ENCODE peak calls at places on chromosome 22, in five cellular contexts. U, E, H, X and Q are unnamed samples.

GRCh38 chr22:27201741-27202140 is 544.4 kb downstream of the MIAT start:
- DNase-seq in E (no peak), H (no peak), U (no peak), X (no peak), Q (no peak)

GRCh38 chr22:42910221-42910942 is 53.3 kb upstream of the ARFGAP3 start:
- DNase-seq in U (no peak), E (no peak), X (no peak), H (no peak), Q (no peak)

GRCh38 chr22:45317551-45318167 is 7.9 kb downstream of the FAM118A start:
- DNase-seq in U (no peak), X (peak; percentile 93), E (no peak), H (no peak), Q (no peak)

GRCh38 chr22:31295831-31296230 is 3.5 kb upstream of the PIK3IP1 start:
- DNase-seq in H (no peak), X (no peak), E (no peak), U (no peak), Q (no peak)

GRCh38 chr22:31062566-31063230 is 18.4 kb upstream of the SMTN start:
- DNase-seq in E (no peak), X (no peak), U (no peak), H (no peak), Q (no peak)

GRCh38 chr22:39177791-39178190 is 25.3 kb upstream of the CBX7 start:
- DNase-seq in U (no peak), E (peak; percentile 77), X (no peak), H (no peak), Q (no peak)

GRCh38 chr22:46754110-46754799 is 8.2 kb upstream of the TBC1D22A start:
- DNase-seq in H (peak; percentile 61), U (peak; percentile 89), E (peak; percentile 94), X (peak; percentile 98), Q (no peak)

GRCh38 chr22:17152971-17153370 is 6.1 kb downstream of the HDHD5 start:
- DNase-seq in U (no peak), E (no peak), H (no peak), X (no peak), Q (no peak)

GRCh38 chr22:33274214-33274828 is 216.1 kb upstream of the SYN3 start:
- DNase-seq in X (no peak), E (no peak), U (no peak), H (peak; percentile 47), Q (no peak)

GRCh38 chr22:40036591-40037225 is 42.0 kb downstream of the FAM83F start:
- DNase-seq in H (peak; percentile 72), E (no peak), X (peak; percentile 73), U (peak; percentile 58), Q (peak; percentile 53)

GRCh38 chr22:26325641-26326040 is 103.4 kb upstream of the ASPHD2 start:
- DNase-seq in E (no peak), X (no peak), H (no peak), U (no peak), Q (no peak)

DNA sequence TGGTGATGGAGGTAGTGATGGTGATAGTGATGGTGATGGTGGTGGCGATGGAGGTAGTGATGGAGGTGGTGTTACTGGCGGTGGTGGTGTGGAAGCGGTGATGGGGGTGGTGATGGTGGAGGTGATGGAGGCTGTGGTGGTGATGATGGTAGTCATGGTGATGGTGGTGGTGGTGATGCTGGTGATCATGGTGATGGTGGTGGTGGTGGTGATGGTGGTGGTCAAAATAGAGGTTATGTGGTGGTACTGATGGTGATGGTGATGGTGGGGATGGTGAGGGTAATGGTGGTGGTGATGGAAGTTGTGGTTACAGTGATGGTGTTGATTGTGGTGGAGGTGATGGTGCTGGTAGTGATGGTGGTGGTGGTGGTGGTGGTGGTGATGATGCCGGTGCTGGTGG is 199.2 kb downstream of the IGLL1 start:
- DNase-seq in U (no peak), E (no peak), H (no peak), X (no peak), Q (no peak)
- TF ChIP-seq CTCF in U (no peak), E (no peak), H (no peak), X (no peak), Q (no peak)

DNA sequence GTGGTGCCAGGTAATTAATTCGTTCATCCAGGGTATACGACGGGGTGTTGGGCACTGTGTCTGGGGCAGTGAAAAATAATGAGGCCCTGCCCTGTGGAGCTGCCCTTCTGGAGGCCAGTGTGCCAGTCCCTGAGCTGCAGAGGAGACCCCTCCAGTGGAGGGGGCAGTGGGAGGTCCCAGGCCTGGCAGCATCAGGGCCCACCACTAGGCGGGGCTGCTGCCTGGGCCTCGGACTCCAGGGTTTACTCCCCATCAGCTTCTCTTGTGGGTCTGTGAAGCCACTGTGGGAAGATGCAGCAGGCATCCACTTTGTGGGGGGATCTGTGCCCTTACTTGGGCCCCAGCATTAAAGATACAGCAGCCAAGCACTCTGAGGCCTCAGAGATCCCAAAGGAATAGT is 17.4 kb upstream of the TMPRSS6 start:
- DNase-seq in U (no peak), E (no peak), X (no peak), H (no peak), Q (no peak)
- TF ChIP-seq CTCF in U (peak; percentile 14), E (peak; percentile 26), X (no peak), H (peak; percentile 35), Q (peak; percentile 60)

GRCh38 chr22:20794132-20794990 is 20.4 kb downstream of the SERPIND1 start:
- DNase-seq in H (no peak), X (no peak), E (no peak), U (no peak), Q (no peak)
- TF ChIP-seq CTCF in H (no peak), X (no peak), E (no peak), U (no peak), Q (no peak)

GRCh38 chr22:41582694-41583093 is 6.9 kb downstream of the PMM1 start:
- DNase-seq in H (no peak), E (no peak), U (no peak), X (no peak), Q (no peak)

GRCh38 chr22:41589260-41589600 is 410 bp downstream of the PMM1 start:
- DNase-seq in U (no peak), E (no peak), H (peak; percentile 35), X (peak; percentile 83), Q (no peak)

GRCh38 chr22:41587347-41587723 is 2.3 kb downstream of the PMM1 start:
- DNase-seq in X (no peak), E (no peak), U (no peak), H (no peak), Q (no peak)

GRCh38 chr22:41585898-41586297 is 3.7 kb downstream of the PMM1 start:
- DNase-seq in X (no peak), E (no peak), H (no peak), U (no peak), Q (no peak)

DNA sequence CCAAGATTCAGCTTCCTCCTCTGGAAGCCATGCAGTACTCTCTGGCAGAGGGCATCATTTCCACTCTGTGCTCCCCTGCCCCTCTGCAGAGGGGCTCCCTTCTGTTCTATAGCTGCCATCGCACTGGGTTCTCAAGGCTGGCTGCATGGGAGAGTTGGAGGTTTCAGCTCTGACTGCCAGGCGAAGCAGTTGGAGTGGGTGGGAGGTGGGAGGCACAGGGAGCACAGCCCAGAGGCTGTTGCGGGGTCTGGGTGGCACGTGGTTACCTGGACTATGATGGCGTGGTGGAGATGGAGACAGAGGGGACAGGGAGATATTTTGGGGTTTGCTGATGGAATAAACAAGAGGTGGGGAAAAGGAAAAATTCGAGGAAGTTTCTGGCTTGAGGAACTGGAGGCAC is 4.8 kb downstream of the PMM1 start:
- DNase-seq in U (no peak), H (no peak), E (no peak), X (no peak), Q (no peak)
- TF ChIP-seq CTCF in U (no peak), H (no peak), E (no peak), X (no peak), Q (no peak)

GRCh38 chr22:50146440-50147228 is 23.9 kb upstream of the PANX2 start:
- DNase-seq in H (peak; percentile 61), U (peak; percentile 42), X (peak; percentile 68), E (no peak), Q (no peak)
- TF ChIP-seq CTCF in H (no peak), U (peak; percentile 99), X (peak; percentile 59), E (peak; percentile 79), Q (peak; percentile 72)